ENCODE peak calls at places on chromosomes 6 and 20, in eight cellular contexts. One of them, this sample, is unnamed.

GRCh38 chr6:19895866-19896579 is 58.9 kb downstream of the ID4 start:
- DNase-seq in uterus: no peak
- DNase-seq in NB4: no peak
- DNase-seq in ovary: no peak
- DNase-seq in HCT116: no peak
- DNase-seq in thyroid gland: no peak
- DNase-seq in prostate gland: no peak
- DNase-seq in esophagus squamous epithelium: no peak
- DNase-seq in this sample: no peak

GRCh38 chr20:59628171-59628570 is 23.8 kb downstream of the PHACTR3 start:
- DNase-seq in ovary: no peak
- DNase-seq in thyroid gland: no peak
- DNase-seq in NB4: no peak
- DNase-seq in uterus: no peak
- DNase-seq in HCT116: no peak
- DNase-seq in esophagus squamous epithelium: no peak
- DNase-seq in prostate gland: no peak
- DNase-seq in this sample: no peak

GRCh38 chr6:134245041-134245440 is 72.9 kb downstream of the SGK1 start:
- DNase-seq in uterus: no peak
- DNase-seq in NB4: no peak
- DNase-seq in thyroid gland: peak; percentile 39
- DNase-seq in prostate gland: no peak
- DNase-seq in esophagus squamous epithelium: no peak
- DNase-seq in HCT116: no peak
- DNase-seq in ovary: no peak
- DNase-seq in this sample: no peak

GRCh38 chr6:30814137-30815084 is 69.9 kb upstream of the DDR1 start:
- DNase-seq in esophagus squamous epithelium: no peak
- DNase-seq in prostate gland: no peak
- DNase-seq in HCT116: peak; percentile 88
- DNase-seq in thyroid gland: peak; percentile 40
- DNase-seq in uterus: peak; percentile 32
- DNase-seq in NB4: peak; percentile 74
- DNase-seq in ovary: no peak
- DNase-seq in this sample: peak; percentile 71

GRCh38 chr20:47607208-47607613 is 105.5 kb downstream of the NCOA3 start:
- DNase-seq in ovary: no peak
- DNase-seq in esophagus squamous epithelium: no peak
- DNase-seq in NB4: no peak
- DNase-seq in thyroid gland: no peak
- DNase-seq in prostate gland: no peak
- DNase-seq in HCT116: peak; percentile 12
- DNase-seq in uterus: no peak
- DNase-seq in this sample: no peak

GRCh38 chr6:2763345-2763841 is 1.8 kb upstream of the WRNIP1 start:
- DNase-seq in ovary: peak; percentile 65
- DNase-seq in HCT116: no peak
- DNase-seq in prostate gland: no peak
- DNase-seq in NB4: peak; percentile 95
- DNase-seq in esophagus squamous epithelium: no peak
- DNase-seq in uterus: peak; percentile 35
- DNase-seq in thyroid gland: no peak
- DNase-seq in this sample: no peak

GRCh38 chr20:44633187-44633851 is 18.2 kb downstream of the ADA start:
- DNase-seq in prostate gland: no peak
- DNase-seq in NB4: no peak
- DNase-seq in thyroid gland: no peak
- DNase-seq in esophagus squamous epithelium: no peak
- DNase-seq in uterus: no peak
- DNase-seq in ovary: no peak
- DNase-seq in HCT116: no peak
- DNase-seq in this sample: no peak

GRCh38 chr20:10253750-10254149 is 35.1 kb downstream of the SNAP25 start:
- DNase-seq in thyroid gland: no peak
- DNase-seq in esophagus squamous epithelium: no peak
- DNase-seq in uterus: no peak
- DNase-seq in prostate gland: no peak
- DNase-seq in NB4: peak; percentile 4
- DNase-seq in ovary: no peak
- DNase-seq in HCT116: no peak
- DNase-seq in this sample: no peak

GRCh38 chr6:43806041-43806757 is 36.2 kb downstream of the VEGFA start:
- DNase-seq in prostate gland: no peak
- DNase-seq in esophagus squamous epithelium: no peak
- DNase-seq in HCT116: no peak
- DNase-seq in NB4: no peak
- DNase-seq in thyroid gland: no peak
- DNase-seq in uterus: no peak
- DNase-seq in ovary: no peak
- DNase-seq in this sample: no peak

GRCh38 chr6:26026833-26027490 is 60.3 kb upstream of the HFE start:
- DNase-seq in prostate gland: peak; percentile 96
- DNase-seq in uterus: peak; percentile 95
- DNase-seq in thyroid gland: peak; percentile 93
- DNase-seq in NB4: peak; percentile 99
- DNase-seq in esophagus squamous epithelium: peak; percentile 71
- DNase-seq in HCT116: peak; percentile 98
- DNase-seq in ovary: peak; percentile 90
- DNase-seq in this sample: no peak

GRCh38 chr20:46959081-46959692 is 64.5 kb downstream of the EYA2 start:
- DNase-seq in ovary: no peak
- DNase-seq in uterus: no peak
- DNase-seq in thyroid gland: no peak
- DNase-seq in HCT116: peak; percentile 22
- DNase-seq in prostate gland: no peak
- DNase-seq in NB4: no peak
- DNase-seq in esophagus squamous epithelium: no peak
- DNase-seq in this sample: peak; percentile 36

GRCh38 chr6:123769431-123769830 is 34.2 kb upstream of the NKAIN2 start:
- DNase-seq in thyroid gland: no peak
- DNase-seq in NB4: no peak
- DNase-seq in HCT116: no peak
- DNase-seq in ovary: no peak
- DNase-seq in uterus: no peak
- DNase-seq in prostate gland: no peak
- DNase-seq in esophagus squamous epithelium: no peak
- DNase-seq in this sample: no peak

GRCh38 chr20:50717974-50718761 is 13.2 kb upstream of the PARD6B start:
- DNase-seq in thyroid gland: no peak
- DNase-seq in ovary: no peak
- DNase-seq in prostate gland: no peak
- DNase-seq in uterus: no peak
- DNase-seq in esophagus squamous epithelium: no peak
- DNase-seq in NB4: no peak
- DNase-seq in HCT116: no peak
- DNase-seq in this sample: no peak

GRCh38 chr20:8228315-8228714 is 96.2 kb downstream of the PLCB1 start:
- DNase-seq in esophagus squamous epithelium: no peak
- DNase-seq in HCT116: no peak
- DNase-seq in NB4: no peak
- DNase-seq in thyroid gland: no peak
- DNase-seq in uterus: no peak
- DNase-seq in ovary: no peak
- DNase-seq in prostate gland: no peak
- DNase-seq in this sample: no peak

GRCh38 chr20:17845701-17846475 is 122.7 kb downstream of the SNX5 start:
- DNase-seq in ovary: no peak
- DNase-seq in NB4: peak; percentile 35
- DNase-seq in uterus: no peak
- DNase-seq in prostate gland: no peak
- DNase-seq in HCT116: no peak
- DNase-seq in esophagus squamous epithelium: no peak
- DNase-seq in thyroid gland: no peak
- DNase-seq in this sample: no peak

GRCh38 chr6:150492941-150493340 is 106.7 kb upstream of the PLEKHG1 start:
- DNase-seq in NB4: no peak
- DNase-seq in ovary: no peak
- DNase-seq in esophagus squamous epithelium: no peak
- DNase-seq in uterus: no peak
- DNase-seq in prostate gland: no peak
- DNase-seq in thyroid gland: peak; percentile 4
- DNase-seq in HCT116: no peak
- DNase-seq in this sample: peak; percentile 34

GRCh38 chr20:2230671-2231488 is 64.9 kb upstream of the TGM3 start:
- DNase-seq in uterus: no peak
- DNase-seq in ovary: no peak
- DNase-seq in esophagus squamous epithelium: no peak
- DNase-seq in prostate gland: no peak
- DNase-seq in NB4: no peak
- DNase-seq in thyroid gland: no peak
- DNase-seq in HCT116: no peak
- DNase-seq in this sample: no peak

GRCh38 chr6:164749126-164749758 is 560.2 kb downstream of the C6orf118 start:
- DNase-seq in uterus: no peak
- DNase-seq in HCT116: no peak
- DNase-seq in NB4: no peak
- DNase-seq in thyroid gland: no peak
- DNase-seq in esophagus squamous epithelium: no peak
- DNase-seq in prostate gland: no peak
- DNase-seq in ovary: no peak
- DNase-seq in this sample: no peak

GRCh38 chr20:16966276-16966880 is 218.2 kb downstream of the OTOR start:
- DNase-seq in HCT116: no peak
- DNase-seq in ovary: no peak
- DNase-seq in NB4: no peak
- DNase-seq in prostate gland: no peak
- DNase-seq in esophagus squamous epithelium: no peak
- DNase-seq in uterus: no peak
- DNase-seq in thyroid gland: peak; percentile 67
- DNase-seq in this sample: no peak

GRCh38 chr20:40584128-40584819 is 104.8 kb downstream of the MAFB start:
- DNase-seq in prostate gland: no peak
- DNase-seq in esophagus squamous epithelium: no peak
- DNase-seq in HCT116: no peak
- DNase-seq in ovary: no peak
- DNase-seq in uterus: no peak
- DNase-seq in thyroid gland: no peak
- DNase-seq in NB4: no peak
- DNase-seq in this sample: no peak

DNA sequence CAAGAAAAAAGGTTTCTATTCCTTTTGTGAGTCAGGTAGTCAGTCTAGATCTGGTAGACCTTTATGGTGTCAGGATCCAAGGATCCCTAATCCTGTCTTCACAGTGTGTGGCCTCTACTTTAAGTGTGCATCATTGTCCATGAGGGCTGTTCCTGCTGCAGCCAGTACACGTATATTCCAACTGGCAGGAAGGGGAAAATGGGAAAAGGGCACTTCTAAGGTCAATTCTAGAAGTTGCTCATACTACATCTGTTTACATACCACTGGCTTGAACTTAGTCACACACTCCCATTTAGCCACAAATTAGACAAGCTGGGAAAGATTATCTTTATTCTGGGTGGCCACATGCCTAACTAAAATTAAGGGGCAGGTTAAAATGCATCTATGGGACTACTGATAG is 9.7 kb upstream of the MMS22L start:
- DNase-seq in uterus: no peak
- DNase-seq in prostate gland: no peak
- DNase-seq in thyroid gland: no peak
- DNase-seq in esophagus squamous epithelium: no peak
- DNase-seq in HCT116: no peak
- DNase-seq in NB4: no peak
- DNase-seq in ovary: no peak
- DNase-seq in this sample: no peak
- TF ChIP-seq POLR2A in uterus: no peak
- TF ChIP-seq POLR2A in prostate gland: no peak
- TF ChIP-seq POLR2A in thyroid gland: no peak
- TF ChIP-seq POLR2A in esophagus squamous epithelium: no peak
- TF ChIP-seq POLR2A in HCT116: no peak
- TF ChIP-seq POLR2A in NB4: no peak
- TF ChIP-seq POLR2A in ovary: no peak
- TF ChIP-seq POLR2A in this sample: no peak

GRCh38 chr20:36542019-36542488 is 735 bp downstream of the MYL9 start:
- DNase-seq in prostate gland: no peak
- DNase-seq in NB4: peak; percentile 32
- DNase-seq in uterus: peak; percentile 72
- DNase-seq in esophagus squamous epithelium: no peak
- DNase-seq in ovary: peak; percentile 70
- DNase-seq in HCT116: peak; percentile 33
- DNase-seq in thyroid gland: peak; percentile 45
- DNase-seq in this sample: peak; percentile 38
- TF ChIP-seq POLR2A in prostate gland: no peak
- TF ChIP-seq POLR2A in NB4: no peak
- TF ChIP-seq POLR2A in uterus: no peak
- TF ChIP-seq POLR2A in esophagus squamous epithelium: no peak
- TF ChIP-seq POLR2A in ovary: peak; percentile 15
- TF ChIP-seq POLR2A in HCT116: no peak
- TF ChIP-seq POLR2A in thyroid gland: no peak
- TF ChIP-seq POLR2A in this sample: no peak

DNA sequence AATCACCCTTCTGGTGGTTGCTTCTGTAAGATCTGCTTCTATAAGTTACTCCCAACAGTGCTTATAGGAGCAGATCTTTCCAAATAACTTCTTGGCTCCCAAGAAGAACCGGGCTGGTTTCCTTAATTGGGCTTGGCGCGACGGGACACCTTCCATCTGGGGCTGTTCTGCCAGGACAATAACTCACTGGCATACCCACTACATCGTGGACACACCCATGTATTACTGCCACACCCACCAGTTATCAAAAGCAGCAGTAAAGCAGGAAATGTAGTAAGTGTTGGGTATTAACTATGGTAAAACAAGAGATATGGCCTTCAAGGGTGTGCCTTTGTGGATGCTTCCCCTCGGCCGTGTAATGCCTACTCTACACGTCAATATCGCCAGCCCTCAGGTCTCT is 24.7 kb downstream of the CNKSR3 start:
- DNase-seq in uterus: no peak
- DNase-seq in ovary: no peak
- DNase-seq in NB4: no peak
- DNase-seq in HCT116: no peak
- DNase-seq in thyroid gland: no peak
- DNase-seq in esophagus squamous epithelium: no peak
- DNase-seq in prostate gland: no peak
- DNase-seq in this sample: no peak
- TF ChIP-seq POLR2A in uterus: no peak
- TF ChIP-seq POLR2A in ovary: no peak
- TF ChIP-seq POLR2A in NB4: no peak
- TF ChIP-seq POLR2A in HCT116: no peak
- TF ChIP-seq POLR2A in thyroid gland: no peak
- TF ChIP-seq POLR2A in esophagus squamous epithelium: no peak
- TF ChIP-seq POLR2A in prostate gland: no peak
- TF ChIP-seq POLR2A in this sample: no peak

DNA sequence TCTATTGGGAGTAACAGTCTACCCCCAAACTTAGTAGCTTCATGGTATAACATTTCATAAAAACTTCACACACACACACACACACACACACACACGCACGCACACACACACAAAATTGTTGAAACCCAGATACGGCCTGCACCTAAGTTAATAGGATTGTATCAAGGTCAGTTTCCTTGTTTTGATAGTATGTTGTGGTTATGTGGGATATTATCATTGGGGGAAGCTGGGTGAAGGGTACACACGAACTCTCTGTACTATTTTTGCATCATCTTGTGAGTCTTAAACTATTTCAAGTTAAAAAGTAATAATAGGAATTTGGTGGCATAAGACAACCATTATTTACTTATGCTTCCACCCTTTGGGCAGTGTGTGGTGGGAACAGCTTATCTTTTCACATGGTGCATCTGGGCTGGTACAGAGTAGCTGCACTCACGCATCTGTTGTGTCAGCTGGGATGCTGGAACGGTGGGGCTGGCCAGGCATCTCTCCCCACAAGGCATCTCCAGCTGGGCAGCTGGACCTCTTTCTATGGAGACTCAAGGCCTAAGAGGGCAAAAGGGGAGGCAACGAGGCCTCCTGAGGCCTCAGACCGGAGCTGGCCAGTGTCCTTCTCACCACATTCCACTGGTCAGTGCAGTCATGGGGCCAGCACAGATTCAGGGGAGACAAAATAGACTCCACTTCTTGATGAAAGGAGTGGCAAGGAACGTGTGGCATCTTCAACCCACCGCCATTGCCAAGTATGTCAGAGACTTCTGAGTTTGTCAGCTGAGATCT is 20.4 kb upstream of the IP6K3 start:
- DNase-seq in esophagus squamous epithelium: no peak
- DNase-seq in thyroid gland: no peak
- DNase-seq in ovary: no peak
- DNase-seq in uterus: no peak
- DNase-seq in NB4: no peak
- DNase-seq in HCT116: no peak
- DNase-seq in prostate gland: no peak
- DNase-seq in this sample: no peak
- TF ChIP-seq POLR2A in esophagus squamous epithelium: no peak
- TF ChIP-seq POLR2A in thyroid gland: no peak
- TF ChIP-seq POLR2A in ovary: no peak
- TF ChIP-seq POLR2A in uterus: no peak
- TF ChIP-seq POLR2A in NB4: no peak
- TF ChIP-seq POLR2A in HCT116: no peak
- TF ChIP-seq POLR2A in prostate gland: no peak
- TF ChIP-seq POLR2A in this sample: no peak

This sample was measured in H54.